ENCODE peak calls at places on chromosome X, in nine cellular contexts. One of them, this sample, is unnamed. For H3K4me1, the result is how much of the 10 kb centered on the place peaks cover.

GRCh38 chrX:32195611-32196010 is 1015.7 kb downstream of the DMD start:
- DNase-seq in sigmoid colon: no peak
- DNase-seq in A549: no peak
- DNase-seq in tibial nerve: no peak
- DNase-seq in cardiac muscle cell: no peak
- DNase-seq in transverse colon: no peak
- DNase-seq in CD4-positive, alpha-beta memory T cell: no peak
- DNase-seq in CD8-positive, alpha-beta T cell: no peak
- DNase-seq in fibroblast of lung: no peak
- DNase-seq in this sample: no peak

GRCh38 chrX:153776611-153777045 is 4.2 kb upstream of the SRPK3 start:
- DNase-seq in sigmoid colon: peak
- DNase-seq in A549: no peak
- DNase-seq in tibial nerve: no peak
- DNase-seq in cardiac muscle cell: no peak
- DNase-seq in transverse colon: no peak
- DNase-seq in CD4-positive, alpha-beta memory T cell: no peak
- DNase-seq in CD8-positive, alpha-beta T cell: no peak
- DNase-seq in fibroblast of lung: no peak
- DNase-seq in this sample: no peak

GRCh38 chrX:137565921-137566745 is at the start of gene ZIC3:
- DNase-seq in sigmoid colon: peak
- DNase-seq in A549: no peak
- DNase-seq in tibial nerve: no peak
- DNase-seq in cardiac muscle cell: peak
- DNase-seq in transverse colon: peak
- DNase-seq in CD4-positive, alpha-beta memory T cell: no peak
- DNase-seq in CD8-positive, alpha-beta T cell: no peak
- DNase-seq in fibroblast of lung: peak
- DNase-seq in this sample: no peak

GRCh38 chrX:126551306-126551705 is 1.3 kb downstream of the DCAF12L1 start:
- DNase-seq in sigmoid colon: no peak
- DNase-seq in A549: no peak
- DNase-seq in tibial nerve: no peak
- DNase-seq in cardiac muscle cell: no peak
- DNase-seq in transverse colon: no peak
- DNase-seq in CD4-positive, alpha-beta memory T cell: no peak
- DNase-seq in CD8-positive, alpha-beta T cell: no peak
- DNase-seq in fibroblast of lung: no peak
- DNase-seq in this sample: no peak

GRCh38 chrX:50075630-50076349 is 125.0 kb downstream of the AKAP4 start:
- DNase-seq in sigmoid colon: no peak
- DNase-seq in A549: no peak
- DNase-seq in tibial nerve: no peak
- DNase-seq in cardiac muscle cell: no peak
- DNase-seq in transverse colon: no peak
- DNase-seq in CD4-positive, alpha-beta memory T cell: no peak
- DNase-seq in CD8-positive, alpha-beta T cell: no peak
- DNase-seq in fibroblast of lung: no peak
- DNase-seq in this sample: no peak

GRCh38 chrX:111869639-111870034 is 6.3 kb upstream of the TRPC5OS start:
- DNase-seq in sigmoid colon: no peak
- DNase-seq in A549: peak
- DNase-seq in tibial nerve: no peak
- DNase-seq in cardiac muscle cell: peak
- DNase-seq in transverse colon: peak
- DNase-seq in CD4-positive, alpha-beta memory T cell: peak
- DNase-seq in CD8-positive, alpha-beta T cell: no peak
- DNase-seq in fibroblast of lung: peak
- DNase-seq in this sample: peak

GRCh38 chrX:31355206-31355955 is 283.5 kb upstream of the FTHL17 start:
- DNase-seq in sigmoid colon: no peak
- DNase-seq in A549: no peak
- DNase-seq in tibial nerve: no peak
- DNase-seq in cardiac muscle cell: no peak
- DNase-seq in transverse colon: no peak
- DNase-seq in CD4-positive, alpha-beta memory T cell: no peak
- DNase-seq in CD8-positive, alpha-beta T cell: no peak
- DNase-seq in fibroblast of lung: no peak
- DNase-seq in this sample: no peak

GRCh38 chrX:78619829-78620228 is 39.3 kb downstream of the RTL3 start:
- DNase-seq in sigmoid colon: no peak
- DNase-seq in A549: no peak
- DNase-seq in tibial nerve: no peak
- DNase-seq in cardiac muscle cell: no peak
- DNase-seq in transverse colon: peak
- DNase-seq in CD4-positive, alpha-beta memory T cell: no peak
- DNase-seq in CD8-positive, alpha-beta T cell: no peak
- DNase-seq in fibroblast of lung: peak
- DNase-seq in this sample: no peak

GRCh38 chrX:44343412-44343942 is at the start of gene EFHC2:
- DNase-seq in sigmoid colon: peak
- DNase-seq in A549: peak
- DNase-seq in tibial nerve: peak
- DNase-seq in cardiac muscle cell: peak
- DNase-seq in transverse colon: peak
- DNase-seq in CD4-positive, alpha-beta memory T cell: peak
- DNase-seq in CD8-positive, alpha-beta T cell: peak
- DNase-seq in fibroblast of lung: peak
- DNase-seq in this sample: peak

GRCh38 chrX:154486396-154487207 is at the start of gene UBL4A:
- DNase-seq in sigmoid colon: peak
- DNase-seq in A549: peak
- DNase-seq in tibial nerve: no peak
- DNase-seq in cardiac muscle cell: peak
- DNase-seq in transverse colon: peak
- DNase-seq in CD4-positive, alpha-beta memory T cell: peak
- DNase-seq in CD8-positive, alpha-beta T cell: peak
- DNase-seq in fibroblast of lung: no peak
- DNase-seq in this sample: peak

GRCh38 chrX:153400146-153401132 is 711 bp downstream of the PNMA6E start:
- DNase-seq in sigmoid colon: no peak
- DNase-seq in A549: peak
- DNase-seq in tibial nerve: no peak
- DNase-seq in cardiac muscle cell: peak
- DNase-seq in transverse colon: peak
- DNase-seq in CD4-positive, alpha-beta memory T cell: peak
- DNase-seq in CD8-positive, alpha-beta T cell: peak
- DNase-seq in fibroblast of lung: no peak
- DNase-seq in this sample: peak

GRCh38 chrX:51332188-51332942 is at the start of gene NUDT10:
- DNase-seq in sigmoid colon: peak
- DNase-seq in A549: no peak
- DNase-seq in tibial nerve: no peak
- DNase-seq in cardiac muscle cell: peak
- DNase-seq in transverse colon: peak
- DNase-seq in CD4-positive, alpha-beta memory T cell: peak
- DNase-seq in CD8-positive, alpha-beta T cell: peak
- DNase-seq in fibroblast of lung: peak
- DNase-seq in this sample: peak

GRCh38 chrX:10325606-10326005 is 168.8 kb downstream of the CLCN4 start:
- DNase-seq in sigmoid colon: no peak
- DNase-seq in A549: no peak
- DNase-seq in tibial nerve: no peak
- DNase-seq in cardiac muscle cell: no peak
- DNase-seq in transverse colon: no peak
- DNase-seq in CD4-positive, alpha-beta memory T cell: no peak
- DNase-seq in CD8-positive, alpha-beta T cell: no peak
- DNase-seq in fibroblast of lung: peak
- DNase-seq in this sample: no peak

GRCh38 chrX:107601326-107601725 is 27.0 kb upstream of the PRPS1 start:
- DNase-seq in sigmoid colon: no peak
- DNase-seq in A549: no peak
- DNase-seq in tibial nerve: no peak
- DNase-seq in cardiac muscle cell: no peak
- DNase-seq in transverse colon: no peak
- DNase-seq in CD4-positive, alpha-beta memory T cell: no peak
- DNase-seq in CD8-positive, alpha-beta T cell: no peak
- DNase-seq in fibroblast of lung: no peak
- DNase-seq in this sample: no peak

GRCh38 chrX:107599371-107599970 is 28.8 kb upstream of the PRPS1 start:
- DNase-seq in sigmoid colon: no peak
- DNase-seq in A549: no peak
- DNase-seq in tibial nerve: no peak
- DNase-seq in cardiac muscle cell: no peak
- DNase-seq in transverse colon: no peak
- DNase-seq in CD4-positive, alpha-beta memory T cell: no peak
- DNase-seq in CD8-positive, alpha-beta T cell: no peak
- DNase-seq in fibroblast of lung: peak
- DNase-seq in this sample: no peak

GRCh38 chrX:107602694-107603239 is 25.5 kb upstream of the PRPS1 start:
- DNase-seq in sigmoid colon: no peak
- DNase-seq in A549: no peak
- DNase-seq in tibial nerve: no peak
- DNase-seq in cardiac muscle cell: peak
- DNase-seq in transverse colon: no peak
- DNase-seq in CD4-positive, alpha-beta memory T cell: no peak
- DNase-seq in CD8-positive, alpha-beta T cell: no peak
- DNase-seq in fibroblast of lung: no peak
- DNase-seq in this sample: no peak

GRCh38 chrX:107601759-107602158 is 26.6 kb upstream of the PRPS1 start:
- DNase-seq in sigmoid colon: no peak
- DNase-seq in A549: no peak
- DNase-seq in tibial nerve: no peak
- DNase-seq in cardiac muscle cell: no peak
- DNase-seq in transverse colon: no peak
- DNase-seq in CD4-positive, alpha-beta memory T cell: no peak
- DNase-seq in CD8-positive, alpha-beta T cell: no peak
- DNase-seq in fibroblast of lung: no peak
- DNase-seq in this sample: no peak

GRCh38 chrX:107600366-107600765 is 27.9 kb upstream of the PRPS1 start:
- DNase-seq in sigmoid colon: no peak
- DNase-seq in A549: no peak
- DNase-seq in tibial nerve: no peak
- DNase-seq in cardiac muscle cell: no peak
- DNase-seq in transverse colon: no peak
- DNase-seq in CD4-positive, alpha-beta memory T cell: no peak
- DNase-seq in CD8-positive, alpha-beta T cell: no peak
- DNase-seq in fibroblast of lung: no peak
- DNase-seq in this sample: no peak
- H3K4me1 ChIP-seq in sigmoid colon: under half
- H3K4me1 ChIP-seq in A549: under half
- H3K4me1 ChIP-seq in tibial nerve: under half
- H3K4me1 ChIP-seq in cardiac muscle cell: under half
- H3K4me1 ChIP-seq in transverse colon: under half
- H3K4me1 ChIP-seq in CD4-positive, alpha-beta memory T cell: under half
- H3K4me1 ChIP-seq in CD8-positive, alpha-beta T cell: under half
- H3K4me1 ChIP-seq in fibroblast of lung: under half
- H3K4me1 ChIP-seq in this sample: under half

DNA sequence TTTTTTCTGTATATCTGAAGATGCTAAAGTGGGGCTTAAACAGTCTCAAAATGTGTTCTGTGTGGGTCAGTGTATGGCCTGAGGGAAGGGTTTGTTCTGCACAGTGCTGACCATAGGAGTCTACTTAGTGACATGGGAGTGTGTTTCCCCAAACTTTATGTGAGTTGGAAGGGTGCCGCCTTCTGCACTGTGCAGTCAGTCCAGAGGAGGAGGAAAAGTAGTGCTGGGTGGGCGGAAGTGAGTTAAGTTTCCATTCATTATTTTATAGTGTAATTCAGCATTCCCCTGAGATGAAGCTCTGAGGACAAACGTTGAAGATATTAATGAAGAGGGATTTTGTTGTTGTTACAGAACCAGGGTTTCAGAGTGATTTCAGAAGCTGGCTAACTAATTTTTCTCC is 2.9 kb downstream of the CHST7 start:
- DNase-seq in sigmoid colon: no peak
- DNase-seq in A549: no peak
- DNase-seq in tibial nerve: no peak
- DNase-seq in cardiac muscle cell: no peak
- DNase-seq in transverse colon: no peak
- DNase-seq in CD4-positive, alpha-beta memory T cell: no peak
- DNase-seq in CD8-positive, alpha-beta T cell: no peak
- DNase-seq in fibroblast of lung: peak
- DNase-seq in this sample: no peak
- H3K4me3 ChIP-seq in sigmoid colon: peak
- H3K4me3 ChIP-seq in A549: peak
- H3K4me3 ChIP-seq in tibial nerve: no peak
- H3K4me3 ChIP-seq in cardiac muscle cell: no peak
- H3K4me3 ChIP-seq in transverse colon: no peak
- H3K4me3 ChIP-seq in CD4-positive, alpha-beta memory T cell: peak
- H3K4me3 ChIP-seq in CD8-positive, alpha-beta T cell: no peak
- H3K4me3 ChIP-seq in fibroblast of lung: peak
- H3K4me3 ChIP-seq in this sample: no peak

GRCh38 chrX:136179133-136179532 is 31.8 kb downstream of the FHL1 start:
- DNase-seq in sigmoid colon: no peak
- DNase-seq in A549: no peak
- DNase-seq in tibial nerve: no peak
- DNase-seq in cardiac muscle cell: no peak
- DNase-seq in transverse colon: no peak
- DNase-seq in CD4-positive, alpha-beta memory T cell: no peak
- DNase-seq in CD8-positive, alpha-beta T cell: no peak
- DNase-seq in fibroblast of lung: no peak
- DNase-seq in this sample: no peak
- H3K4me1 ChIP-seq in sigmoid colon: under half
- H3K4me1 ChIP-seq in A549: under half
- H3K4me1 ChIP-seq in tibial nerve: under half
- H3K4me1 ChIP-seq in cardiac muscle cell: under half
- H3K4me1 ChIP-seq in transverse colon: under half
- H3K4me1 ChIP-seq in CD4-positive, alpha-beta memory T cell: under half
- H3K4me1 ChIP-seq in CD8-positive, alpha-beta T cell: under half
- H3K4me1 ChIP-seq in fibroblast of lung: under half
- H3K4me1 ChIP-seq in this sample: under half

DNA sequence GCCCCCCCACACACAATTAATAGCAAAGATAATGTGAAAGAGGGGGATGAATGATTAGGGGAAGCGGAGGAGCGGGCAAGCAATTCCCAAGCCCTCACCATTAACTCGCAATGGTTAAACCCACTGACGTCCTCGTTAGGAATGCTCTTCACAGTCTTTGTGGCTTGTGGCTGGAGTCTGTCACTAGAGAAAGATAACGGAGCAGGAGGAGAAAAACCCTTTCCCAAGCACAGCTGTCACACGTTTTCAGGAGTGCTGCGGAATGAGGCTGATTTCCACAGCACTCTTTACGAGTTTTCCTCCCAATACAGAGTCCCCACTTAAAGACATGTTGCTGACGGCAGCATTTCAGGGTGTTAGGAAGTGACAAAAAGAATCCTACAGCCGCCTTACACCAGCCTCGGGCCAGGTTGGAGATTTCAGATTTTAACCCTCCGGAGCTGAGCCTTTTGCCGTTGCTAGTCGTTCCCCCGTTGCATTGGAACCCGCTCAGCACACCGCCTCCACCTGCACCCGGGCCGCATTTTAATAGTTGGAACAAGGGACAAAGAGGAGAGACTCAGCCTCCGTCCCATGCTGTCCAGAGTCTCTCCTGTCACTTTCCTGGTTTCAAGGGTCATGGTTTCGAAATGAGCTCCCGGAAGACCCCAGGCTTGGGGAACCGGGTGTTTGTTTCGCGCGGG is 92.2 kb downstream of the GEMIN8 start:
- DNase-seq in sigmoid colon: no peak
- DNase-seq in A549: no peak
- DNase-seq in tibial nerve: no peak
- DNase-seq in cardiac muscle cell: peak
- DNase-seq in transverse colon: no peak
- DNase-seq in CD4-positive, alpha-beta memory T cell: no peak
- DNase-seq in CD8-positive, alpha-beta T cell: no peak
- DNase-seq in fibroblast of lung: peak
- DNase-seq in this sample: peak
- H3K4me3 ChIP-seq in sigmoid colon: peak
- H3K4me3 ChIP-seq in A549: peak
- H3K4me3 ChIP-seq in tibial nerve: peak
- H3K4me3 ChIP-seq in cardiac muscle cell: peak
- H3K4me3 ChIP-seq in transverse colon: no peak
- H3K4me3 ChIP-seq in CD4-positive, alpha-beta memory T cell: no peak
- H3K4me3 ChIP-seq in CD8-positive, alpha-beta T cell: no peak
- H3K4me3 ChIP-seq in fibroblast of lung: peak
- H3K4me3 ChIP-seq in this sample: peak

This sample was measured in BE2C.